ENCODE peak calls at places on chromosomes 7 and 10, in six cellular contexts. L is adrenal gland, H is body of pancreas, S is lower leg skin, R is sigmoid colon, P is heart left ventricle. J is an unnamed sample.

GRCh38 chr7:70392282-70392681 is 739.7 kb upstream of the GALNT17 start:
- DNase-seq in L (no peak), H (no peak), S (no peak), R (no peak), P (no peak), J (no peak)

GRCh38 chr7:141477866-141478265 is 73.3 kb upstream of the AGK start:
- DNase-seq in L (no peak), H (no peak), S (no peak), R (no peak), P (peak), J (no peak)

GRCh38 chr7:139095194-139095659 is 14.3 kb downstream of the ZC3HAV1 start:
- DNase-seq in L (no peak), H (peak), S (peak), R (no peak), P (no peak), J (peak)

GRCh38 chr10:90969947-90970673 is 49.2 kb upstream of the ANKRD1 start:
- DNase-seq in L (no peak), H (no peak), S (no peak), R (no peak), P (no peak), J (no peak)

GRCh38 chr7:151408839-151409554 is 841 bp downstream of the WDR86 start:
- DNase-seq in L (no peak), H (peak), S (no peak), R (peak), P (no peak), J (no peak)

GRCh38 chr7:70486977-70487376 is 645.0 kb upstream of the GALNT17 start:
- DNase-seq in L (no peak), H (no peak), S (no peak), R (no peak), P (no peak), J (no peak)

GRCh38 chr10:125060851-125061556 is 99.4 kb downstream of the CTBP2 start:
- DNase-seq in L (peak), H (peak), S (peak), R (peak), P (peak), J (peak)

GRCh38 chr10:784759-785538 is 95.5 kb upstream of the DIP2C start:
- DNase-seq in L (peak), H (peak), S (peak), R (peak), P (no peak), J (peak)

GRCh38 chr10:34804306-34804705 is 10.8 kb downstream of the PARD3 start:
- DNase-seq in L (no peak), H (no peak), S (no peak), R (no peak), P (no peak), J (no peak)

GRCh38 chr10:44962870-44963738 is 3.5 kb downstream of the RASSF4 start:
- DNase-seq in L (no peak), H (no peak), S (no peak), R (peak), P (no peak), J (no peak)

DNA sequence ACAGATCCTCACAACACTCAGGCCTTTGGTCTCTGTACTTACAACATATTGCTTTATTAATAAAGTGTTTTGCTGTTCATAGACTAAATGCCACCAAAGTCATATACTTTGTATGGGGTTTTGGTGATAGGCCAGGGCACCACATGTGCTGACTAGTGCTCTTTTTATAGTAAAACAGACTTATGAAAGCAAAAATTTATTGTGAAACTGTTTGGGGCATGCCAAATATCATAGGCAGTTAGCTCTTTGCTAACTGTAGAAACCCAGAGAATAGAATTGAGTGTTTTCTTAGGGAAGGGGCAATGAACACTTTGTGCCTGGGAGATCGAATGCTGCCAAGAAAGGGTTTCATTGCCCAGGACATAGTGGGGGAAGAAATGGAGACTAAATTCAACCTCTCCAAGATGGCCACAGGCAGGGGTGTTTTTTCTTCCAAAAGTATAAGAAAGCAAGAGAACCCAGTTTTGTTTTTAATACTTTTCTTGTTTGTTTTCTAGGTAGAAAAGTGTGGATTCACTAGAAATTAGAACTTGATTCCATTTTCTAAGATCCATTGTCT is 142.7 kb downstream of the TRIL start:
- DNase-seq in L (no peak), H (no peak), S (no peak), R (no peak), P (no peak), J (no peak)
- H3K4me3 ChIP-seq in L (no peak), H (no peak), S (no peak), R (no peak), P (no peak), J (no peak)

DNA sequence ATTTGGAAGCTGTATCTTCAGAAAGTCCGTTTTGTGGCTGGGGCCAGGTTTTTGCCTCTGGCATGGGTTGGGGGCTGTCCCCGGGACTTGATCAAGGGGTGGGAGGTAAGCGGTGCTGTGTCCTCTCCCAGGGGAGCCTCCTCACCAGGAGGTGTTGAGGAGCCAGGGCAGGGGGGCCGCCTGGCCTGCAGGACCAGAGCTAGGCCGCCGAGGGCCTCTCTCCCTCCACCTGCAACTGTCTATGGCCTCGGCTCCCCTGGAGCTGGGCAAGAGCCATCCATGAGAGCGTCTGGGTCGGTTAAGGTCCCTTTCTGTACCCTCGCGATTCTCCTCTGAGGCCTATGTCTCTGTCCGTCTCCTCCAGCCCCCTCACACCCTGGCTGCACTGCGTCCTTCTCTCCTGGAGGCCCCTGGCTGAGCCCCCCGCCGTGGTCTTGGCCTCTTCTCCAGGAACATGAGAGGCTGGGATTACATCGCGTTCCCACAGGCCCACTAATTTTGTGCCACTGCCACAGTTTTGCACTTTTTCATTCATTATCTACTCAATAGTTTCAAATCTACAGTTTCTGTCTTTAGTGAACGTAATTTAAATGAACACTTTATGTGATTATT is 20.6 kb downstream of the CALML5 start:
- DNase-seq in L (no peak), H (no peak), S (no peak), R (peak), P (no peak), J (no peak)
- TF ChIP-seq POLR2A in L (no peak), H (no peak), S (no peak), R (no peak), P (no peak), J (no peak)

GRCh38 chr10:58512470-58513188 is at the start of gene BICC1:
- DNase-seq in L (peak), H (peak), S (peak), R (peak), P (peak), J (peak)
- H3K4me3 ChIP-seq in L (peak), H (peak), S (peak), R (peak), P (peak), J (peak)

GRCh38 chr10:69408318-69409175 is 8.2 kb downstream of the TACR2 start:
- DNase-seq in L (peak), H (peak), S (peak), R (peak), P (peak), J (peak)
- TF ChIP-seq POLR2A in L (no peak), H (peak), S (no peak), R (no peak), P (no peak), J (no peak)

GRCh38 chr10:75588031-75588430 is 156.6 kb downstream of the LRMDA start:
- DNase-seq in L (no peak), H (no peak), S (no peak), R (no peak), P (no peak), J (no peak)
- H3K4me3 ChIP-seq in L (no peak), H (no peak), S (no peak), R (no peak), P (no peak), J (no peak)

GRCh38 chr10:73096041-73096451 is 620 bp downstream of the P4HA1 start:
- DNase-seq in L (peak), H (peak), S (peak), R (peak), P (peak), J (peak)
- TF ChIP-seq POLR2A in L (peak), H (no peak), S (no peak), R (peak), P (no peak), J (no peak)